ENCODE peak calls at places on chromosomes 4 and X, in four cellular contexts. One of them, this sample, is unnamed. For H3K4me1, the result is how much of the 10 kb centered on the place peaks cover.

GRCh38 chr4:155526452-155527169 is 140.0 kb upstream of the GUCY1A1 start:
- DNase-seq in adipocyte: peak
- DNase-seq in adrenal gland: no peak
- DNase-seq in iPS DF 6.9: no peak
- DNase-seq in this sample: no peak

GRCh38 chr4:46462746-46463145 is 72.8 kb upstream of the GABRA2 start:
- DNase-seq in adipocyte: no peak
- DNase-seq in adrenal gland: no peak
- DNase-seq in iPS DF 6.9: no peak
- DNase-seq in this sample: no peak

GRCh38 chr4:159632031-159632430 is 529.2 kb downstream of the RAPGEF2 start:
- DNase-seq in adipocyte: no peak
- DNase-seq in adrenal gland: no peak
- DNase-seq in iPS DF 6.9: no peak
- DNase-seq in this sample: no peak

GRCh38 chrX:38660395-38661179 is 99.2 kb downstream of the TSPAN7 start:
- DNase-seq in adipocyte: no peak
- DNase-seq in adrenal gland: no peak
- DNase-seq in iPS DF 6.9: no peak
- DNase-seq in this sample: no peak

GRCh38 chrX:14697453-14697852 is 168.1 kb downstream of the GLRA2 start:
- DNase-seq in adipocyte: peak
- DNase-seq in adrenal gland: peak
- DNase-seq in iPS DF 6.9: peak
- DNase-seq in this sample: peak

GRCh38 chr4:181202249-181202648 is 1041.0 kb upstream of the TENM3 start:
- DNase-seq in adipocyte: no peak
- DNase-seq in adrenal gland: no peak
- DNase-seq in iPS DF 6.9: no peak
- DNase-seq in this sample: no peak

GRCh38 chrX:134294548-134294947 is 57.6 kb downstream of the CCDC160 start:
- DNase-seq in adipocyte: peak
- DNase-seq in adrenal gland: no peak
- DNase-seq in iPS DF 6.9: no peak
- DNase-seq in this sample: no peak

GRCh38 chr4:176032454-176032853 is 33.2 kb upstream of the WDR17 start:
- DNase-seq in adipocyte: no peak
- DNase-seq in adrenal gland: no peak
- DNase-seq in iPS DF 6.9: no peak
- DNase-seq in this sample: no peak

GRCh38 chr4:52263612-52264011 is 212.5 kb downstream of the SPATA18 start:
- DNase-seq in adipocyte: no peak
- DNase-seq in adrenal gland: no peak
- DNase-seq in iPS DF 6.9: no peak
- DNase-seq in this sample: no peak

GRCh38 chr4:101670897-101671296 is 119.6 kb upstream of the BANK1 start:
- DNase-seq in adipocyte: peak
- DNase-seq in adrenal gland: no peak
- DNase-seq in iPS DF 6.9: no peak
- DNase-seq in this sample: no peak

GRCh38 chrX:129493643-129494042 is 29.6 kb downstream of the SMARCA1 start:
- DNase-seq in adipocyte: peak
- DNase-seq in adrenal gland: no peak
- DNase-seq in iPS DF 6.9: no peak
- DNase-seq in this sample: peak

GRCh38 chrX:2183193-2183725 is 317.5 kb downstream of the DHRSX start:
- DNase-seq in adipocyte: no peak
- DNase-seq in adrenal gland: no peak
- DNase-seq in iPS DF 6.9: no peak
- DNase-seq in this sample: no peak

GRCh38 chr4:13627185-13627605 is 330 bp downstream of the BOD1L1 start:
- DNase-seq in adipocyte: no peak
- DNase-seq in adrenal gland: peak
- DNase-seq in iPS DF 6.9: no peak
- DNase-seq in this sample: no peak

GRCh38 chr4:79652232-79652631 is 244.2 kb upstream of the GK2 start:
- DNase-seq in adipocyte: peak
- DNase-seq in adrenal gland: no peak
- DNase-seq in iPS DF 6.9: no peak
- DNase-seq in this sample: no peak

GRCh38 chr4:10684631-10685030 is at the start of gene CLNK:
- DNase-seq in adipocyte: no peak
- DNase-seq in adrenal gland: no peak
- DNase-seq in iPS DF 6.9: no peak
- DNase-seq in this sample: no peak

GRCh38 chrX:30561191-30561590 is 16.4 kb downstream of the TASL start:
- DNase-seq in adipocyte: no peak
- DNase-seq in adrenal gland: no peak
- DNase-seq in iPS DF 6.9: no peak
- DNase-seq in this sample: no peak

GRCh38 chr4:20641971-20642370 is 58.3 kb upstream of the PACRGL start:
- DNase-seq in adipocyte: no peak
- DNase-seq in adrenal gland: no peak
- DNase-seq in iPS DF 6.9: no peak
- DNase-seq in this sample: no peak

GRCh38 chr4:106315476-106315967 is 487 bp downstream of the TBCK start:
- DNase-seq in adipocyte: peak
- DNase-seq in adrenal gland: no peak
- DNase-seq in iPS DF 6.9: no peak
- DNase-seq in this sample: no peak

GRCh38 chr4:60744767-60745166 is 455.4 kb upstream of the ADGRL3 start:
- DNase-seq in adipocyte: no peak
- DNase-seq in adrenal gland: no peak
- DNase-seq in iPS DF 6.9: no peak
- DNase-seq in this sample: no peak

GRCh38 chr4:113057891-113058290 is 8.4 kb downstream of the ANK2 start:
- DNase-seq in adipocyte: no peak
- DNase-seq in adrenal gland: no peak
- DNase-seq in iPS DF 6.9: no peak
- DNase-seq in this sample: peak

GRCh38 chrX:153945956-153946909 is 1.8 kb upstream of the RENBP start:
- DNase-seq in adipocyte: no peak
- DNase-seq in adrenal gland: no peak
- DNase-seq in iPS DF 6.9: no peak
- DNase-seq in this sample: no peak

GRCh38 chr4:88110826-88111225 is 47.6 kb downstream of the ABCG2 start:
- DNase-seq in adipocyte: no peak
- DNase-seq in adrenal gland: no peak
- DNase-seq in iPS DF 6.9: no peak
- DNase-seq in this sample: no peak

GRCh38 chr4:181008164-181008563 is 1235.0 kb upstream of the TENM3 start:
- DNase-seq in adipocyte: peak
- DNase-seq in adrenal gland: no peak
- DNase-seq in iPS DF 6.9: no peak
- DNase-seq in this sample: no peak

GRCh38 chrX:133053854-133054565 is 42.9 kb downstream of the USP26 start:
- DNase-seq in adipocyte: peak
- DNase-seq in adrenal gland: no peak
- DNase-seq in iPS DF 6.9: no peak
- DNase-seq in this sample: no peak

DNA sequence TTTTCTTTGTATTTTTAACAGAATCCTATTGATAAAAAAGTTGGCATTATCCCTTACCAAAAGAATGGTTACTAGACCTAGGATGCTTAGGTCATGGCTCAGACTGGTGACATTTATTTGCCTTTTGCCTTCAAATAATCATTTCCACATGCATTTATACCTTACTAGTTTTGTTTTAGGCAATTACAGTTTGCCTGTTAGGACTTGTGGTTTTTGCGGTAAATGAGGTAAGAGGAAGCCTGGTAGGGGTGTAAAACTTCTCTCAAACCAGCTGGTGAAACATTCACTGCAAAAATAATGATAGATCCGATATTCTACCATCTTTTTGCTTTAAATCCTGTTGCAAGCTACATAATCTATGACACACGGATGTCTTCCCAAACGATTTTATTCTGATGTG is 12.1 kb downstream of the LAMP2 start:
- DNase-seq in adipocyte: no peak
- DNase-seq in adrenal gland: no peak
- DNase-seq in iPS DF 6.9: no peak
- DNase-seq in this sample: peak
- H3K4me1 ChIP-seq in adipocyte: under half
- H3K4me1 ChIP-seq in adrenal gland: under half
- H3K4me1 ChIP-seq in iPS DF 6.9: under half
- H3K4me1 ChIP-seq in this sample: under half

GRCh38 chr4:7101692-7102515 is 34.0 kb upstream of the GRPEL1 start:
- DNase-seq in adipocyte: peak
- DNase-seq in adrenal gland: peak
- DNase-seq in iPS DF 6.9: no peak
- DNase-seq in this sample: peak
- H3K4me3 ChIP-seq in adipocyte: peak
- H3K4me3 ChIP-seq in adrenal gland: no peak
- H3K4me3 ChIP-seq in iPS DF 6.9: no peak
- H3K4me3 ChIP-seq in this sample: no peak

DNA sequence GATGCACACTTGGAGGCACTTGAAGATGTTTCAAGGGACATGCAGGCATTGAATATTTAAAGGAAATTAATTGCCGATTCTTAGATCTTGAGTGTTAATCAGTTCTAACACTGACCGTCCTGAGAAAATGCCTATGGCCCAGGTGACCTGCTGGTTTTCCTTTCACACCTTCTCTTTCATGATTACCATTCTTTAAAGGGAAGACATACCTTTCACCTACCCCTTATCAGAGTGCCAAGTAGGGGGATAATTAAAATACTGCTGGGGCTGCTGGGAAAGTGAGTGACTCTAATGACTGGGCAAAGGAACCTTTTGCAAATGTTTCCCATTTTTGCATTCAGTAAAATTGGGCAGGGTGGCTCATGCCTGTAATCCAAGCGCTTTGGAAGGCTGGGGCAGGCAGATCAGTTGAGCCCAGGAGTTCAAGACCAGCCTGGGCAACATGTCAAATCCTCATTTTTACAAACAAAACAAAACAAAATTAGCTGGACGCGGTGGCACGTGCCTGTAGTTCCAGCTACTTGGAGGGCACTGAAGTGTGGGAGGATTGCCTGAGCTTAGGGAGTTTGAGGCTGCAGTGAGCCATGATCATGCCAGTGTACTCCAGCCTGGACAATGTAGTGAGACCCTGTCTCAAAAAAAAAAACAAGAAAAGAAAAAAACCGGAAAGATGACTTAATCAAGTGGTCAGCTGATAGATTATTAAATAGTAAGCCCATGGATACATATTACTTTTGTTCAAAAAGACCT is 44.3 kb downstream of the TMEM131L start:
- DNase-seq in adipocyte: no peak
- DNase-seq in adrenal gland: no peak
- DNase-seq in iPS DF 6.9: no peak
- DNase-seq in this sample: no peak
- H3K4me1 ChIP-seq in adipocyte: under half
- H3K4me1 ChIP-seq in adrenal gland: under half
- H3K4me1 ChIP-seq in iPS DF 6.9: under half
- H3K4me1 ChIP-seq in this sample: half or more

GRCh38 chr4:37483610-37484009 is 202.6 kb downstream of the RELL1 start:
- DNase-seq in adipocyte: no peak
- DNase-seq in adrenal gland: no peak
- DNase-seq in iPS DF 6.9: no peak
- DNase-seq in this sample: no peak

GRCh38 chr4:37481547-37482129 is 204.5 kb downstream of the RELL1 start:
- DNase-seq in adipocyte: no peak
- DNase-seq in adrenal gland: no peak
- DNase-seq in iPS DF 6.9: no peak
- DNase-seq in this sample: no peak

GRCh38 chr4:37478151-37478550 is 208.0 kb downstream of the RELL1 start:
- DNase-seq in adipocyte: no peak
- DNase-seq in adrenal gland: no peak
- DNase-seq in iPS DF 6.9: no peak
- DNase-seq in this sample: no peak

GRCh38 chr4:37482236-37482635 is 203.9 kb downstream of the RELL1 start:
- DNase-seq in adipocyte: no peak
- DNase-seq in adrenal gland: no peak
- DNase-seq in iPS DF 6.9: no peak
- DNase-seq in this sample: no peak

DNA sequence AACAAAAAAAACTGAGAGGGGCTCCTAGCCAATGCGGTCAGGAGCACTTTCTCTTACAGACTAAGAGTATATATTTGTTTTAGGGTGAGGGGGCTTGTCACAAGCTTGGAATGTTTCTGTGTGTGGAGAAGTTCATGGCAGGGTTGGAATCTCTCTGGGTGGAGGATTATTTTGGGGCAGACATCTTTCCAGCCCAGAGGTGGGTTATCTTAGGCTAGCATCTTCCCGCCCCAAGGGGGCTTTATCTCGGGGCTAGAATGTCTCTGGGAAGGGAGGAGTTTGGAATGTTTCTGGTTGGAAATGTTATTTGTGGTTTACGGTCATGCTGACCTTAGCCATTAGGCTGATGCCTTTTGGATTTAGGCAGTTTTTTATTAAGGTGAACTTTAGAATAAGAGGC is 205.7 kb downstream of the RELL1 start:
- DNase-seq in adipocyte: no peak
- DNase-seq in adrenal gland: no peak
- DNase-seq in iPS DF 6.9: no peak
- DNase-seq in this sample: no peak
- H3K4me3 ChIP-seq in adipocyte: no peak
- H3K4me3 ChIP-seq in adrenal gland: no peak
- H3K4me3 ChIP-seq in iPS DF 6.9: no peak
- H3K4me3 ChIP-seq in this sample: no peak

GRCh38 chr4:140094701-140095420 is 59.1 kb downstream of the MAML3 start:
- DNase-seq in adipocyte: no peak
- DNase-seq in adrenal gland: peak
- DNase-seq in iPS DF 6.9: no peak
- DNase-seq in this sample: peak
- H3K4me1 ChIP-seq in adipocyte: under half
- H3K4me1 ChIP-seq in adrenal gland: half or more
- H3K4me1 ChIP-seq in iPS DF 6.9: under half
- H3K4me1 ChIP-seq in this sample: half or more

GRCh38 chr4:174266416-174266815 is 17.1 kb downstream of the FBXO8 start:
- DNase-seq in adipocyte: no peak
- DNase-seq in adrenal gland: no peak
- DNase-seq in iPS DF 6.9: no peak
- DNase-seq in this sample: no peak
- H3K4me3 ChIP-seq in adipocyte: no peak
- H3K4me3 ChIP-seq in adrenal gland: no peak
- H3K4me3 ChIP-seq in iPS DF 6.9: no peak
- H3K4me3 ChIP-seq in this sample: no peak

GRCh38 chrX:150692837-150693781 is at the start of gene MTMR1:
- DNase-seq in adipocyte: peak
- DNase-seq in adrenal gland: peak
- DNase-seq in iPS DF 6.9: no peak
- DNase-seq in this sample: no peak
- H3K4me1 ChIP-seq in adipocyte: under half
- H3K4me1 ChIP-seq in adrenal gland: under half
- H3K4me1 ChIP-seq in iPS DF 6.9: under half
- H3K4me1 ChIP-seq in this sample: under half

GRCh38 chr4:86044593-86044985 is 315.3 kb downstream of the MAPK10 start:
- DNase-seq in adipocyte: no peak
- DNase-seq in adrenal gland: no peak
- DNase-seq in iPS DF 6.9: no peak
- DNase-seq in this sample: no peak

GRCh38 chr4:86038037-86038436 is 321.8 kb downstream of the MAPK10 start:
- DNase-seq in adipocyte: no peak
- DNase-seq in adrenal gland: no peak
- DNase-seq in iPS DF 6.9: no peak
- DNase-seq in this sample: no peak

GRCh38 chr4:86048426-86048825 is 311.4 kb downstream of the MAPK10 start:
- DNase-seq in adipocyte: peak
- DNase-seq in adrenal gland: no peak
- DNase-seq in iPS DF 6.9: no peak
- DNase-seq in this sample: no peak

GRCh38 chr4:86043755-86044592 is 315.9 kb downstream of the MAPK10 start:
- DNase-seq in adipocyte: peak
- DNase-seq in adrenal gland: peak
- DNase-seq in iPS DF 6.9: peak
- DNase-seq in this sample: no peak
- H3K4me3 ChIP-seq in adipocyte: peak
- H3K4me3 ChIP-seq in adrenal gland: no peak
- H3K4me3 ChIP-seq in iPS DF 6.9: no peak
- H3K4me3 ChIP-seq in this sample: no peak

This sample was measured in SJSA1.